ENCODE peak calls at places on chromosomes 2 and 18, in nine cellular contexts. N is neural progenitor cell; S is psoas muscle; Q is naive thymus-derived CD4-positive, alpha-beta T cell; Z is CD4-positive, alpha-beta memory T cell; D is spleen; T is CD8-positive, alpha-beta memory T cell; C is fibroblast of lung; A is WERI-Rb-1. M is an unnamed sample. For H3K9me3, the result is how much of the 10 kb centered on the place peaks cover.

GRCh38 chr2:31675485-31675901 is 94.8 kb upstream of the SRD5A2 start:
- DNase-seq in N (peak), S (no peak), Q (no peak), Z (no peak), D (no peak), T (no peak), C (no peak), A (peak), M (no peak)

GRCh38 chr2:23554054-23554697 is 169.2 kb downstream of the KLHL29 start:
- DNase-seq in N (no peak), S (peak), Q (no peak), Z (no peak), D (no peak), T (no peak), C (no peak), A (peak), M (no peak)

GRCh38 chr2:173654146-173654895 is 299.6 kb downstream of the CDCA7 start:
- DNase-seq in N (no peak), S (no peak), Q (no peak), Z (no peak), D (no peak), T (no peak), C (no peak), A (no peak), M (no peak)

GRCh38 chr18:36333418-36333817 is 35.9 kb downstream of the FHOD3 start:
- DNase-seq in N (no peak), S (no peak), Q (no peak), Z (no peak), D (no peak), T (no peak), C (peak), A (no peak), M (no peak)

GRCh38 chr2:240960309-240960962 is 38.0 kb upstream of the SNED1 start:
- DNase-seq in N (no peak), S (peak), Q (no peak), Z (no peak), D (peak), T (no peak), C (no peak), A (peak), M (no peak)

GRCh38 chr2:28753043-28753683 is 1.5 kb downstream of the PPP1CB start:
- DNase-seq in N (peak), S (peak), Q (peak), Z (peak), D (peak), T (peak), C (peak), A (peak), M (no peak)

GRCh38 chr2:190465060-190465459 is 56.9 kb downstream of the MFSD6 start:
- DNase-seq in N (no peak), S (no peak), Q (no peak), Z (no peak), D (no peak), T (no peak), C (no peak), A (no peak), M (no peak)

GRCh38 chr2:40372586-40372985 is 79.3 kb downstream of the SLC8A1 start:
- DNase-seq in N (no peak), S (no peak), Q (no peak), Z (no peak), D (no peak), T (no peak), C (peak), A (no peak), M (no peak)

GRCh38 chr2:156333951-156334495 is 1.5 kb upstream of the NR4A2 start:
- DNase-seq in N (peak), S (peak), Q (peak), Z (no peak), D (peak), T (no peak), C (peak), A (peak), M (peak)

GRCh38 chr2:3224681-3225080 is 152.9 kb downstream of the EIPR1 start:
- DNase-seq in N (no peak), S (no peak), Q (no peak), Z (no peak), D (no peak), T (no peak), C (no peak), A (no peak), M (no peak)

GRCh38 chr2:102841107-102841840 is 79.4 kb downstream of the TMEM182 start:
- DNase-seq in N (peak), S (no peak), Q (peak), Z (no peak), D (no peak), T (no peak), C (peak), A (peak), M (no peak)

GRCh38 chr2:166516712-166517303 is 22.8 kb upstream of the SCN7A start:
- DNase-seq in N (peak), S (no peak), Q (no peak), Z (no peak), D (no peak), T (no peak), C (peak), A (peak), M (no peak)

GRCh38 chr2:151823651-151824050 is 4.6 kb downstream of the ARL5A start:
- DNase-seq in N (peak), S (no peak), Q (no peak), Z (no peak), D (no peak), T (no peak), C (no peak), A (no peak), M (no peak)

GRCh38 chr18:10062941-10063300 is 149.1 kb downstream of the VAPA start:
- DNase-seq in N (no peak), S (no peak), Q (no peak), Z (no peak), D (no peak), T (no peak), C (no peak), A (no peak), M (no peak)

GRCh38 chr18:22238036-22238435 is 68.6 kb downstream of the GATA6 start:
- DNase-seq in N (no peak), S (no peak), Q (no peak), Z (no peak), D (no peak), T (peak), C (no peak), A (no peak), M (no peak)

GRCh38 chr2:223034241-223034933 is 17.6 kb upstream of the KCNE4 start:
- DNase-seq in N (no peak), S (no peak), Q (no peak), Z (no peak), D (no peak), T (no peak), C (no peak), A (no peak), M (no peak)

GRCh38 chr2:64262068-64262467 is 117.8 kb upstream of the PELI1 start:
- DNase-seq in N (no peak), S (no peak), Q (no peak), Z (no peak), D (no peak), T (no peak), C (no peak), A (no peak), M (no peak)

GRCh38 chr2:117856415-117857210 is 42.1 kb downstream of the DDX18 start:
- DNase-seq in N (no peak), S (no peak), Q (no peak), Z (no peak), D (no peak), T (no peak), C (peak), A (no peak), M (no peak)

GRCh38 chr2:101745711-101746694 is 48.5 kb downstream of the MAP4K4 start:
- DNase-seq in N (no peak), S (no peak), Q (no peak), Z (no peak), D (no peak), T (no peak), C (peak), A (no peak), M (no peak)

GRCh38 chr2:227237786-227238185 is 73.4 kb downstream of the COL4A3 start:
- DNase-seq in N (peak), S (no peak), Q (no peak), Z (no peak), D (no peak), T (no peak), C (no peak), A (no peak), M (no peak)

GRCh38 chr18:2657043-2657512 is 1.6 kb downstream of the SMCHD1 start:
- DNase-seq in N (peak), S (no peak), Q (no peak), Z (no peak), D (no peak), T (no peak), C (no peak), A (no peak), M (no peak)

GRCh38 chr2:144325086-144325485 is 194.8 kb downstream of the ZEB2 start:
- DNase-seq in N (no peak), S (no peak), Q (no peak), Z (peak), D (no peak), T (peak), C (peak), A (no peak), M (no peak)

GRCh38 chr2:146246017-146246733 is 1598.7 kb upstream of the ACVR2A start:
- DNase-seq in N (no peak), S (no peak), Q (no peak), Z (no peak), D (no peak), T (no peak), C (peak), A (no peak), M (no peak)

GRCh38 chr2:200253631-200254030 is 52.9 kb upstream of the SPATS2L start:
- DNase-seq in N (no peak), S (no peak), Q (no peak), Z (no peak), D (no peak), T (no peak), C (peak), A (no peak), M (no peak)

GRCh38 chr18:41146301-41146700 is 808.7 kb upstream of the PIK3C3 start:
- DNase-seq in N (peak), S (no peak), Q (no peak), Z (no peak), D (no peak), T (no peak), C (no peak), A (peak), M (no peak)

GRCh38 chr2:41966431-41966893 is 81.4 kb upstream of the PKDCC start:
- DNase-seq in N (no peak), S (peak), Q (no peak), Z (no peak), D (no peak), T (no peak), C (peak), A (no peak), M (no peak)

GRCh38 chr2:890791-891190 is 59.9 kb upstream of the SNTG2 start:
- DNase-seq in N (no peak), S (no peak), Q (no peak), Z (no peak), D (no peak), T (no peak), C (no peak), A (no peak), M (no peak)

GRCh38 chr2:241260911-241261310 is 54.6 kb downstream of the HDLBP start:
- DNase-seq in N (no peak), S (no peak), Q (no peak), Z (no peak), D (no peak), T (no peak), C (no peak), A (no peak), M (no peak)

GRCh38 chr2:85846411-85846810 is 42.4 kb downstream of the ST3GAL5 start:
- DNase-seq in N (no peak), S (no peak), Q (no peak), Z (no peak), D (no peak), T (no peak), C (peak), A (no peak), M (no peak)

GRCh38 chr18:32889620-32890593 is 117.1 kb upstream of the KLHL14 start:
- DNase-seq in N (peak), S (no peak), Q (no peak), Z (no peak), D (no peak), T (no peak), C (no peak), A (no peak), M (no peak)

GRCh38 chr2:180040146-180040925 is 33.2 kb upstream of the CWC22 start:
- DNase-seq in N (no peak), S (no peak), Q (no peak), Z (no peak), D (no peak), T (no peak), C (peak), A (no peak), M (no peak)

GRCh38 chr2:29024882-29025430 is 43.9 kb downstream of the TOGARAM2 start:
- DNase-seq in N (no peak), S (no peak), Q (no peak), Z (no peak), D (no peak), T (no peak), C (no peak), A (no peak), M (no peak)

GRCh38 chr2:132564065-132564464 is 105.9 kb downstream of the LYPD1 start:
- DNase-seq in N (no peak), S (no peak), Q (no peak), Z (no peak), D (no peak), T (no peak), C (no peak), A (no peak), M (no peak)

GRCh38 chr2:66432801-66433694 is 1.9 kb upstream of the MEIS1 start:
- DNase-seq in N (peak), S (peak), Q (no peak), Z (no peak), D (peak), T (no peak), C (peak), A (peak), M (no peak)

GRCh38 chr2:222907790-222908431 is 47.1 kb downstream of the ACSL3 start:
- DNase-seq in N (no peak), S (no peak), Q (no peak), Z (no peak), D (no peak), T (no peak), C (peak), A (no peak), M (no peak)

GRCh38 chr2:74975016-74975415 is 16.6 kb downstream of the POLE4 start:
- DNase-seq in N (no peak), S (no peak), Q (no peak), Z (no peak), D (no peak), T (no peak), C (no peak), A (peak), M (no peak)

GRCh38 chr2:172439509-172439860 is 12.1 kb downstream of the ITGA6 start:
- DNase-seq in N (no peak), S (no peak), Q (no peak), Z (no peak), D (no peak), T (no peak), C (no peak), A (no peak), M (no peak)

GRCh38 chr2:172439911-172440310 is 12.5 kb downstream of the ITGA6 start:
- DNase-seq in N (no peak), S (no peak), Q (no peak), Z (no peak), D (no peak), T (no peak), C (no peak), A (no peak), M (no peak)

GRCh38 chr2:172442072-172442895 is 14.9 kb downstream of the ITGA6 start:
- DNase-seq in N (peak), S (no peak), Q (no peak), Z (no peak), D (no peak), T (no peak), C (peak), A (no peak), M (no peak)

GRCh38 chr2:172438741-172439508 is 11.5 kb downstream of the ITGA6 start:
- DNase-seq in N (no peak), S (no peak), Q (no peak), Z (no peak), D (no peak), T (no peak), C (peak), A (no peak), M (no peak)

GRCh38 chr2:172440795-172441194 is 13.4 kb downstream of the ITGA6 start:
- DNase-seq in N (peak), S (no peak), Q (peak), Z (peak), D (no peak), T (no peak), C (peak), A (no peak), M (no peak)
- H3K9me3 ChIP-seq in N (under half), S (under half), Q (under half), Z (under half), D (under half), T (under half), C (under half), A (under half), M (under half)

GRCh38 chr2:239806758-239807434 is 218.2 kb downstream of the NDUFA10 start:
- DNase-seq in N (no peak), S (no peak), Q (no peak), Z (no peak), D (no peak), T (no peak), C (no peak), A (no peak), M (no peak)
- H3K9me3 ChIP-seq in N (under half), S (under half), Q (under half), Z (under half), D (under half), T (under half), C (under half), A (under half), M (under half)

DNA sequence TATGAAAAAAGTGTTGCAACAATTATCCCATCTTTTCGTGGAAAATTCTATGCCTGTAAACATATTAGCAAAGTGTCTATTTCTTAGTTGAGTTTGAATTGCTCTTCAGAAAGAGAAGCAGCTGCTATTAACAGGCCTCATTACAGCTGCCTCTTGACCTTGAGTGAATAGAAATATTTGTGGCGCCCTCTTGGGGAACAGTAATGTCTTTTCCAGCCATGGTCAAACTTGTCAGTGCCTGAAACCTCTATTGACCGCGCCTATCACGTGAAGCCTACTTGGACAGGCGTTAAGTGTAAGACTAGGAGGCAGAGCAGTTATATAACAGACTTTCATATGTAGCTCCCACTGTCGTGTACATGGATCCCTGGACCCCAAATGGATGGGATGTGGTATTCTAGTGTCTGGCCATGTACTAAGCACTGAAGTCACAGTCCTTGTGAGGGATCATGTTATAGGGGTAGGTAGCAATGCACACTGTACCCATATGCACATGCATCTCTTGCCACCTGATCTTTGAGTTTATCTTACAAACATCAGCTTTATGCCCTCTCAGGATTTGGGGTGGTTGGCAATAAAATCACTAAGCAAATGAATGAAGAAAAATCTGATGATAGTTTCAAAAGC is 245.0 kb downstream of the PTGR3 start:
- DNase-seq in N (peak), S (no peak), Q (no peak), Z (no peak), D (no peak), T (no peak), C (peak), A (peak), M (no peak)
- H3K9me3 ChIP-seq in N (under half), S (under half), Q (under half), Z (under half), D (under half), T (under half), C (under half), A (under half), M (under half)

GRCh38 chr2:80469428-80469827 is 164.9 kb upstream of the LRRTM1 start:
- DNase-seq in N (no peak), S (no peak), Q (no peak), Z (no peak), D (no peak), T (no peak), C (no peak), A (no peak), M (no peak)

GRCh38 chr2:80475970-80476369 is 171.4 kb upstream of the LRRTM1 start:
- DNase-seq in N (no peak), S (no peak), Q (no peak), Z (no peak), D (no peak), T (no peak), C (no peak), A (no peak), M (no peak)

GRCh38 chr2:80476535-80477117 is 172.1 kb upstream of the LRRTM1 start:
- DNase-seq in N (no peak), S (no peak), Q (no peak), Z (no peak), D (no peak), T (no peak), C (no peak), A (no peak), M (no peak)

GRCh38 chr2:80473806-80474205 is 169.3 kb upstream of the LRRTM1 start:
- DNase-seq in N (no peak), S (no peak), Q (no peak), Z (no peak), D (no peak), T (no peak), C (no peak), A (no peak), M (no peak)

DNA sequence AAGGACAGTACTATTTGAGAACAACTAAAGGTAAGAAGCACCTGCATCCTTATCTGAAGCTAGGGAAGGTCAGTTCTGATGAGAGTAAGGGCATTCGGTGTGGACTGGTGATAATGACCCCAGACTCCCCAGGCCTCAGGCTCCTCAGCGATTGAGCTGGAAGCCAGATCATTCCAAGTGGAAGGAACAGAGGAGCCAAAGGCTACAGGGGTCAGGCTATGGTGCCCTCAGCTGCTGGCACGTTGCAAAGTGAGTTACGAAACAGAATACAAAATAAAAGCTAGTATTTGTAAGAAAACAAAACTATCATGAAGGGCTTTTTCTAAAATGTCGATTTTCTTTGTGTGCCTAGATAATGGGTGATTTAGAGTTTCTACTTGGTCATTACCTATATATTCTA is 168.5 kb upstream of the LRRTM1 start:
- DNase-seq in N (no peak), S (no peak), Q (no peak), Z (no peak), D (no peak), T (no peak), C (no peak), A (no peak), M (no peak)
- H3K9me3 ChIP-seq in N (under half), S (under half), Q (under half), Z (under half), D (under half), T (under half), C (under half), A (under half), M (under half)

DNA sequence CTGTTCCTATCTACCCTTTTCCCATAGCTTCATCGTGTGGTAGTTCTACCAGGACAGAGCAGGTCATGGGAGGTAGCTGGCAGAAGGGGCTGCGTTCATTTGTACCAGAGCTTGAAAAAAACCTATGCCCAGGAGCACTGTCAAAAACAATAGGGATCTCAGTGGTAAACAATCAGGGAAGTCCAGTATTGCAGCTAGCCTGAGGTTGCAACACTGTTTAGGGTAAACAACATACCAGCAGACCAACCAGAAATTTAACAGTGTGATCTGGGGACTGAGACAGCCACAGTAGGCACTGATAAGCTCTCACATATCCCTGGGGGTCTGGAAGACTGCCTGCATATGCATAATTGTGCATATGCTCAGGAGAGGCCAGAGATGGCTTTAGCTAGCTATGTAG is 12.1 kb upstream of the ZCCHC2 start:
- DNase-seq in N (no peak), S (no peak), Q (no peak), Z (no peak), D (no peak), T (no peak), C (no peak), A (no peak), M (no peak)
- H3K9me3 ChIP-seq in N (under half), S (under half), Q (under half), Z (under half), D (under half), T (under half), C (under half), A (under half), M (under half)

M was measured in T-helper 17 cell.